ENCODE peak calls at places on chromosome 16, in ten cellular contexts. E is mesenchymal stem cell; X is heart right ventricle; U is NCI-H1930; T is hypothalamus; L is activated T-helper 1 cell treated with anti-CD3 and anti-CD28 coated beads, Interleukin-2, amount 50 U/mL, for 16 hours; A is Caki2; V is lower leg skin; O is NCI-H748 treated with DMSO at 0.1 percent for 48 hours; M is GM13976. Z is an unnamed sample.

GRCh38 chr16:28537964-28538732 is 626 bp downstream of the NUPR1 start:
- DNase-seq in E (no peak), X (no peak), U (no peak), T (no peak), L (no peak), A (no peak), V (peak), O (no peak), M (no peak), Z (no peak)

GRCh38 chr16:31009894-31010293 is 544 bp downstream of the STX1B start:
- DNase-seq in E (no peak), X (no peak), U (no peak), T (no peak), L (no peak), A (no peak), V (peak), O (no peak), M (no peak), Z (no peak)

GRCh38 chr16:73768786-73769203 is 527.8 kb upstream of the PSMD7 start:
- DNase-seq in E (no peak), X (no peak), U (no peak), T (no peak), L (no peak), A (no peak), V (no peak), O (no peak), M (no peak), Z (no peak)

GRCh38 chr16:15593235-15593634 is 49.7 kb downstream of the MARF1 start:
- DNase-seq in E (no peak), X (no peak), U (no peak), T (no peak), L (no peak), A (no peak), V (no peak), O (no peak), M (no peak), Z (no peak)

GRCh38 chr16:54397190-54397835 is 110.7 kb upstream of the IRX3 start:
- DNase-seq in E (no peak), X (no peak), U (no peak), T (no peak), L (no peak), A (no peak), V (no peak), O (no peak), M (no peak), Z (no peak)

GRCh38 chr16:47063011-47063724 is 80.6 kb downstream of the NETO2 start:
- DNase-seq in E (no peak), X (no peak), U (no peak), T (no peak), L (no peak), A (no peak), V (peak), O (no peak), M (no peak), Z (no peak)

GRCh38 chr16:626787-627457 is 3.9 kb upstream of the WFIKKN1 start:
- DNase-seq in E (peak), X (no peak), U (no peak), T (no peak), L (no peak), A (peak), V (peak), O (no peak), M (no peak), Z (peak)

GRCh38 chr16:29738514-29738913 is 7.3 kb downstream of the C16orf54 start:
- DNase-seq in E (no peak), X (no peak), U (no peak), T (no peak), L (no peak), A (no peak), V (no peak), O (no peak), M (peak), Z (no peak)

GRCh38 chr16:71297252-71297651 is 8.1 kb upstream of the CMTR2 start:
- DNase-seq in E (no peak), X (no peak), U (no peak), T (no peak), L (no peak), A (no peak), V (no peak), O (no peak), M (no peak), Z (no peak)

GRCh38 chr16:65032397-65032796 is 89.5 kb downstream of the CDH11 start:
- DNase-seq in E (no peak), X (no peak), U (no peak), T (no peak), L (no peak), A (no peak), V (no peak), O (no peak), M (no peak), Z (no peak)

GRCh38 chr16:69057400-69058378 is 47.8 kb upstream of the HAS3 start:
- DNase-seq in E (peak), X (no peak), U (no peak), T (no peak), L (no peak), A (peak), V (no peak), O (no peak), M (peak), Z (peak)

GRCh38 chr16:24036614-24037013 is 200.8 kb downstream of the PRKCB start:
- DNase-seq in E (peak), X (peak), U (peak), T (no peak), L (no peak), A (peak), V (no peak), O (peak), M (peak), Z (no peak)

GRCh38 chr16:53741546-53741945 is 37.6 kb downstream of the FTO start:
- DNase-seq in E (no peak), X (no peak), U (no peak), T (no peak), L (no peak), A (no peak), V (no peak), O (no peak), M (no peak), Z (no peak)

GRCh38 chr16:53695070-53695469 is 8.6 kb downstream of the RPGRIP1L start:
- DNase-seq in E (peak), X (no peak), U (no peak), T (no peak), L (no peak), A (peak), V (no peak), O (no peak), M (no peak), Z (no peak)

GRCh38 chr16:87951550-87952538 is 610 bp downstream of the BANP start:
- DNase-seq in E (peak), X (no peak), U (no peak), T (peak), L (no peak), A (peak), V (no peak), O (no peak), M (no peak), Z (no peak)

GRCh38 chr16:67560827-67561342 is 1.4 kb upstream of the CTCF start:
- DNase-seq in E (no peak), X (no peak), U (no peak), T (no peak), L (no peak), A (no peak), V (no peak), O (no peak), M (no peak), Z (no peak)

GRCh38 chr16:84308120-84308519 is 13.4 kb downstream of the WFDC1 start:
- DNase-seq in E (peak), X (peak), U (peak), T (peak), L (no peak), A (no peak), V (no peak), O (no peak), M (peak), Z (no peak)

GRCh38 chr16:1526608-1527555 is 6.6 kb upstream of the TMEM204 start:
- DNase-seq in E (no peak), X (no peak), U (no peak), T (no peak), L (no peak), A (no peak), V (no peak), O (no peak), M (no peak), Z (no peak)

GRCh38 chr16:3045758-3046505 is 429 bp upstream of the MMP25 start:
- DNase-seq in E (no peak), X (no peak), U (no peak), T (no peak), L (no peak), A (no peak), V (no peak), O (no peak), M (peak), Z (no peak)

GRCh38 chr16:84607694-84608093 is 10.2 kb downstream of the COTL1 start:
- DNase-seq in E (no peak), X (no peak), U (no peak), T (no peak), L (no peak), A (no peak), V (no peak), O (no peak), M (peak), Z (no peak)

GRCh38 chr16:30874244-30874820 is 19.5 kb downstream of the BCL7C start:
- DNase-seq in E (no peak), X (no peak), U (no peak), T (no peak), L (no peak), A (no peak), V (no peak), O (no peak), M (no peak), Z (no peak)

GRCh38 chr16:17370233-17371013 is 100.3 kb downstream of the XYLT1 start:
- DNase-seq in E (no peak), X (no peak), U (no peak), T (no peak), L (no peak), A (no peak), V (no peak), O (no peak), M (no peak), Z (no peak)

GRCh38 chr16:25464058-25464457 is 206.4 kb upstream of the ZKSCAN2 start:
- DNase-seq in E (no peak), X (no peak), U (no peak), T (no peak), L (no peak), A (no peak), V (no peak), O (no peak), M (no peak), Z (no peak)

GRCh38 chr16:2537451-2538379 is at the start of gene PDPK1:
- DNase-seq in E (peak), X (peak), U (peak), T (peak), L (peak), A (peak), V (peak), O (peak), M (peak), Z (no peak)

Z was measured in omental fat pad.